ENCODE peak calls at places on chromosomes 12 and 14, in four cellular contexts. Z is astrocyte of the spinal cord, J is lung, G is upper lobe of right lung. C is an unnamed sample.

GRCh38 chr14:102958461-102958860 is 36.0 kb downstream of the AMN start:
- DNase-seq in Z (no peak), J (no peak), G (no peak), C (no peak)

GRCh38 chr14:63175531-63175930 is 28.7 kb upstream of the RHOJ start:
- DNase-seq in Z (no peak), J (no peak), G (no peak), C (no peak)

GRCh38 chr12:94245984-94246383 is 97.6 kb downstream of the PLXNC1 start:
- DNase-seq in Z (peak), J (no peak), G (no peak), C (no peak)

GRCh38 chr12:73361867-73362230 is 1089.7 kb downstream of the TRHDE start:
- DNase-seq in Z (no peak), J (no peak), G (no peak), C (no peak)

GRCh38 chr14:69713976-69714716 is 52.8 kb upstream of the SRSF5 start:
- DNase-seq in Z (no peak), J (no peak), G (no peak), C (peak)

GRCh38 chr12:1234073-1234472 is 243.1 kb downstream of the ERC1 start:
- DNase-seq in Z (peak), J (no peak), G (no peak), C (no peak)

GRCh38 chr14:64761441-64762043 is 57.3 kb downstream of the PLEKHG3 start:
- DNase-seq in Z (peak), J (no peak), G (no peak), C (no peak)

GRCh38 chr14:60933920-60934655 is 46.8 kb downstream of the TRMT5 start:
- DNase-seq in Z (no peak), J (no peak), G (no peak), C (no peak)

GRCh38 chr14:88798161-88798560 is 5.4 kb upstream of the EML5 start:
- DNase-seq in Z (no peak), J (no peak), G (no peak), C (no peak)

GRCh38 chr14:38605193-38606114 is 349.6 kb upstream of the CLEC14A start:
- DNase-seq in Z (no peak), J (no peak), G (no peak), C (no peak)
- TF ChIP-seq CTCF in Z (no peak), J (no peak), G (no peak), C (no peak)

GRCh38 chr12:124733086-124733485 is 130.6 kb downstream of the SCARB1 start:
- DNase-seq in Z (no peak), J (no peak), G (no peak), C (no peak)

GRCh38 chr12:124731869-124732268 is 131.8 kb downstream of the SCARB1 start:
- DNase-seq in Z (no peak), J (no peak), G (no peak), C (no peak)

GRCh38 chr12:124736115-124737039 is 127.3 kb downstream of the SCARB1 start:
- DNase-seq in Z (no peak), J (no peak), G (no peak), C (no peak)

GRCh38 chr12:124732275-124733075 is 131.2 kb downstream of the SCARB1 start:
- DNase-seq in Z (no peak), J (no peak), G (no peak), C (no peak)

DNA sequence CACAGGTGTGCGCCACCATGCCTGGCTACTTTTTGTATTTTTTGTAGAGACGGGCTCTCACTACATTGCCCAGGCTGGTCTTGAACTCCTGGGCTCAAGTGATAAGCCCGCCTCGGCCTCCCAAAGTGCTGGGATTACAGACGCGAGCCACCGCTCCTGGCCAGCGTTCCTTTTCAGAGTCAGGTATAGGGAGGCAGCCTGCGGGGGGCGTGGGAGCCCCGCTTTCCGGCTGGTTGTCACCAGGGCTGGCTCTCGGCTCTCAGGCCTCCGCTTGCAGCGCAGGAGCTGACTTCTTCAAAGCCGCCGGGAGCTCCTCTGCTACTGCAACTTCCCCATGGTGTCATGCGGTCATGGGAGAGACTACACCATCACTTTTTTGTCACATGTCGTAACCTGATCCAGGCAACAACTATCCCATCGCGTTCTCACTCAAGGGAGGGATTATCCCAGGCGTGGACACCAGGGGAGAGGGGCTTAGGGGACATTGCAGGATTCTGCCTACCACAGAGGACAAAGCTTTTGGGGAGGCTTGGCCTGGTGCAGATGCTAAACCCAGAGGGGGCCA is 129.4 kb downstream of the SCARB1 start:
- DNase-seq in Z (no peak), J (peak), G (peak), C (no peak)
- TF ChIP-seq CTCF in Z (no peak), J (no peak), G (no peak), C (no peak)

GRCh38 chr14:26252176-26252575 is 345.7 kb downstream of the NOVA1 start:
- DNase-seq in Z (no peak), J (no peak), G (no peak), C (no peak)

GRCh38 chr14:26255213-26255612 is 342.6 kb downstream of the NOVA1 start:
- DNase-seq in Z (peak), J (no peak), G (no peak), C (no peak)
- TF ChIP-seq CTCF in Z (peak), J (no peak), G (peak), C (peak)

GRCh38 chr12:5969974-5970690 is 25.1 kb upstream of the ANO2 start:
- DNase-seq in Z (no peak), J (no peak), G (no peak), C (no peak)
- TF ChIP-seq CTCF in Z (no peak), J (no peak), G (no peak), C (no peak)

GRCh38 chr12:89346741-89347324 is 5.5 kb downstream of the DUSP6 start:
- DNase-seq in Z (peak), J (no peak), G (no peak), C (no peak)

GRCh38 chr12:89344862-89345202 is 7.5 kb downstream of the DUSP6 start:
- DNase-seq in Z (no peak), J (no peak), G (no peak), C (no peak)

GRCh38 chr12:89347325-89347829 is 4.9 kb downstream of the DUSP6 start:
- DNase-seq in Z (no peak), J (no peak), G (no peak), C (no peak)

GRCh38 chr12:89345376-89345775 is 6.9 kb downstream of the DUSP6 start:
- DNase-seq in Z (no peak), J (no peak), G (no peak), C (no peak)

DNA sequence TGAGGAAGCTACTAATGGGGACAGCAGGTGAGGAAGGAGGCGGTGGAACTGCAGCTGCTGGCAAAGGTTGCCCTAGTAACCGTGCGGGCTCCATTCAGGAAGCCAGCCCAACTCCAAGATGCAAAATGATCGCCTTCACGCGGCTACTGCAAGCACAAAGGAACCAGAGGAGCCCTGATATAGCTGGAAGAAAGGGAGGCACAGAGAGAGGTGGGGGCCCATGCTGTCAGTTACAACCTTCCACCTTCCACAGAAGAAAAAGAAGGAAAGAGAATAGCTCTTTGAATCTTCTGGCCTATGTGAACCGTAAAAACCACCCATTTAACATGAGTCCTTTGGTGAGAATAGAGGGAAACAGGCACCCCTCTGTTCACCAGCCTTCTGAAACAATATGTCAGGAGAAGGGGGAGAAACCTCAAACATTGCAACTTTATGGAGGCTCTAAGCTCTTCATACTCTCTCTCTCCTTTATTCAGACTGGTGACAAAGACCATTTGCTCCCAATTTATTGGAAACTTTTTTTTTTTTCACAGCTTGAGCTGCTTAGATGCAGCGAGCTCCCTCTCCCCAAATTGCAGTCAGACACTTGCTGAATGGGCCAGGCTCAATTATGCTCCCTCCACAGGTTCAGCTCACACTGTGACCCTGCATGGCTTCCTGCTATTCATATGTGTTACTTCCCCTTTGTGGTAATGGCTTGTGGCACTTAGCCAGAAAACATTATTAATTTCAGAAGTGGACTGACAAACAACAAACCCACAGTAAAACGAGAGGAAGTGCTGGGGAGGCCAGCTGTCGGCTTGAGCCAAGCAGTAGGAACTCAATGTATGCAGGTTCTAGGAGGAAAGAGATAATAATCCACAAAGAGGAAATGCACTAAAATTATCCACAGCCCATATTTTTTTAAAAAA is 6.2 kb downstream of the DUSP6 start:
- DNase-seq in Z (peak), J (peak), G (peak), C (peak)
- TF ChIP-seq CTCF in Z (no peak), J (no peak), G (no peak), C (no peak)

DNA sequence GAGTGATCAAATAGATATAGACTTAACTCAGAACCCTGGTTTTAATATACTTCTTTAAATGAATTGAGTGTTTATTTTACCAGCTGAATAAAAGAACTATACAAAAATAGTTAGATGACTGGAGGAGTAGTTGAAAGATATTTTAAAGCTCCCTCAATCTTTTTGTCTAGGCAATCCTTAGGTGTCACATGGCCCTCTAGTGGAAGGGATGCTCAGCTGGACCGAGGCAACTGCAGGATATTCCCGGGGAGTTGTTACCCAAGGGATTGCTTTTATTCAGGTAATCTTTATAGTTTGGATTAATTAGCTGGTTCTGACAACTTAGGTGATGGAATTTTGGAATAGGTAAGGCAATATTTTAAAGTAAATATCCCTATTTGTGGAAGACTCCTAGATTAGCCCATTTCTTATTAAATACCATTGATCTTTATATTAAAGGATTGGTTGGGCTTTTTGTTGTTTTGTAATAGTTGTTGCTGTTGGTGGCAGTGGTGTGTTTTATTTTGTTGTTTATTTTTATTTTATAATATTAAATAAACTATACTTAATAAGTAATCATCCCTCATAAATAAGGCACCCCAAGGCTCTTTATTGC is 57.1 kb downstream of the ZDHHC17 start:
- DNase-seq in Z (peak), J (no peak), G (no peak), C (peak)
- TF ChIP-seq CTCF in Z (peak), J (no peak), G (peak), C (peak)

C was measured in transverse colon.